ENCODE peak calls at places on chromosomes 3 and 15, in nine cellular contexts. S is kidney epithelial cell, G is transverse colon, C is upper lobe of left lung, W is brain microvascular endothelial cell, J is body of pancreas, I is astrocyte, E is neural progenitor cell, U is mammary epithelial cell. F is an unnamed sample.

GRCh38 chr3:113552851-113553250 is 20.5 kb downstream of the SIDT1 start:
- DNase-seq in S (no peak), I (no peak), J (no peak), E (no peak), C (no peak), W (no peak), U (no peak), G (no peak), F (no peak)

GRCh38 chr3:72129384-72130094 is 344.6 kb upstream of the PROK2 start:
- DNase-seq in E (no peak), S (no peak), I (peak; percentile 6), W (no peak), U (no peak), C (no peak), G (no peak), J (no peak), F (no peak)

GRCh38 chr3:30282052-30282708 is 324.2 kb upstream of the TGFBR2 start:
- DNase-seq in W (peak; percentile 93), G (no peak), U (peak; percentile 85), E (peak; percentile 70), S (peak; percentile 85), C (no peak), J (no peak), I (peak; percentile 99), F (peak; percentile 26)

GRCh38 chr3:138389144-138389601 is 40.8 kb downstream of the MRAS start:
- DNase-seq in U (no peak), W (no peak), I (peak; percentile 35), G (no peak), S (no peak), J (no peak), E (no peak), C (no peak), F (no peak)

GRCh38 chr3:192570757-192571156 is 156.6 kb downstream of the FGF12 start:
- DNase-seq in U (peak; percentile 5), E (no peak), I (peak; percentile 2), G (no peak), C (no peak), J (peak; percentile 8), W (no peak), S (no peak), F (no peak)

GRCh38 chr3:11535207-11535960 is 108.3 kb downstream of the VGLL4 start:
- DNase-seq in C (no peak), I (no peak), E (no peak), W (no peak), G (no peak), U (no peak), S (no peak), J (no peak), F (no peak)

GRCh38 chr15:39869251-39869650 is 50.8 kb downstream of the GPR176 start:
- DNase-seq in W (no peak), I (no peak), E (no peak), C (no peak), G (no peak), S (no peak), J (no peak), U (no peak), F (no peak)

GRCh38 chr3:47583320-47584075 is 4.8 kb upstream of the CSPG5 start:
- DNase-seq in E (no peak), U (peak; percentile 24), I (no peak), S (no peak), C (no peak), G (no peak), W (no peak), J (no peak), F (peak; percentile 56)

GRCh38 chr3:73614385-73614784 is 10.4 kb downstream of the PDZRN3 start:
- DNase-seq in I (peak; percentile 92), W (peak; percentile 69), S (no peak), J (peak; percentile 52), E (no peak), G (peak; percentile 20), C (no peak), U (peak; percentile 68), F (no peak)

GRCh38 chr3:132964267-132964666 is 73.9 kb upstream of the TMEM108 start:
- DNase-seq in E (no peak), W (no peak), J (no peak), I (no peak), G (no peak), C (no peak), U (no peak), S (no peak), F (no peak)

GRCh38 chr3:193842029-193842782 is 249.2 kb downstream of the OPA1 start:
- DNase-seq in I (no peak), U (no peak), W (no peak), E (no peak), G (peak; percentile 23), J (peak; percentile 59), C (no peak), S (no peak), F (no peak)
- H3K4me3 ChIP-seq in I (no peak overlapping the region), U (no peak overlapping the region), W (no peak overlapping the region), E (no peak overlapping the region), G (no peak overlapping the region), J (no peak overlapping the region), C (peak overlapping the region; percentile 28), S (no peak overlapping the region), F (no peak overlapping the region)

GRCh38 chr15:69435980-69436379 is 16.6 kb upstream of the RPLP1 start:
- DNase-seq in W (no peak), S (no peak), G (no peak), E (no peak), I (no peak), U (no peak), J (no peak), C (no peak), F (no peak)
- H3K36me3 ChIP-seq in W (no peaks in the 10 kb centered on the region), S (no peaks in the 10 kb centered on the region), G (no peaks in the 10 kb centered on the region), E (peaks cover 49% of the 10 kb centered on the region), I (peaks cover 45% of the 10 kb centered on the region), U (peaks cover 41% of the 10 kb centered on the region), J (no peaks in the 10 kb centered on the region), C (no peaks in the 10 kb centered on the region), F (peaks cover 37% of the 10 kb centered on the region)

GRCh38 chr15:95903352-95903751 is 427.1 kb upstream of the NR2F2 start:
- DNase-seq in S (no peak), E (no peak), G (no peak), U (no peak), W (no peak), C (no peak), I (no peak), J (no peak), F (no peak)
- H3K4me3 ChIP-seq in S (no peak overlapping the region), E (no peak overlapping the region), G (no peak overlapping the region), U (no peak overlapping the region), W (no peak overlapping the region), C (no peak overlapping the region), I (no peak overlapping the region), J (no peak overlapping the region), F (no peak overlapping the region)

GRCh38 chr15:42218953-42219596 is 11.0 kb upstream of the VPS39 start:
- DNase-seq in I (no peak), U (no peak), C (no peak), S (no peak), E (no peak), G (no peak), W (no peak), J (no peak), F (no peak)
- H3K36me3 ChIP-seq in I (peaks cover 46% of the 10 kb centered on the region), U (peaks cover 15% of the 10 kb centered on the region), C (peaks cover 83% of the 10 kb centered on the region), S (no peaks in the 10 kb centered on the region), E (peaks cover 6% of the 10 kb centered on the region), G (no peaks in the 10 kb centered on the region), W (peaks cover 21% of the 10 kb centered on the region), J (peaks cover 23% of the 10 kb centered on the region), F (peaks cover 8% of the 10 kb centered on the region)

DNA sequence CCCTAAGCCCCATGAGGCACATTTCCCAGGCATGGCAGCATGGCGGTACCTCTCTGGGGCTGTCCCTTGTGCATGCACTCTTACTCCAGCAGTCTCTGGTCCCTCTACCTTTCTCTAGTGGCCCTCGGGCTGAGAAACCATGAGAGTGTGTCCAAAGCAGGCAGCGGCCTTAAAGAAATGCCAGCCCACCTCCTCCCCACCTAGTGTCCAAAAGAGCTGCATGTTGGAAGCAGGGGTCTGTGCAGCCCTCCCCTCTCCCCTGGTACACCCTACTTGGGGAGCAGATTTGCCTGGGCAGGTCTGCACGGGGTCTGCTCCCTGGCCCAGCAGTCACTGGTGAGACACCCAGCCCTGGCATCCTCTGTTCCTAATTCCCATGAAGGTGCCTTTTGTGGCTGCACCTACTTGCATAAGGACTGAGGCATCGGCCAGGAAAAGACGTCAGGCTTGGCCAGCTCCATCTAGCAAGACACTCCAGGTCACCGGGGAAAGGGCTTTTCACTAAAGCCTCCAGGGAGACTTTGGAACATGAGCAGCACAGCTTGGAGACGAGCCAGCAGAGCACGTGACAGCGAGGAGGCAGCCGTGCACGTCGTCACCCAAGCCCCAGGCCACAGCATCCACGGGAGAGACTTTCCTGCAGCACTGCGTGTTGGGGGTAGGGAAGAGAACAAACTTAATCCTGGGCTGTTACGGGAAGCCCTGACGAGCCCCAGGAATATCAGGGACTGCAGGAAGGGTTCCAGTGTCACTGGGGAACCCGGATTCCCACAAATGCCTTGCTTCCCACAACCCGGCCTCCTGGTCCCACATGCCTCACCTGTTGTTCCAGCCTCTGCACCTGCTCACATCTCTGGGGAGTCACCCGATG is 38.8 kb downstream of the TM2D3 start:
- DNase-seq in W (peak; percentile 22), I (no peak), C (peak; percentile 47), G (peak; percentile 80), S (no peak), J (peak; percentile 72), U (peak; percentile 12), E (no peak), F (no peak)
- H3K4me3 ChIP-seq in W (no peak overlapping the region), I (no peak overlapping the region), C (no peak overlapping the region), G (no peak overlapping the region), S (no peak overlapping the region), J (no peak overlapping the region), U (no peak overlapping the region), E (no peak overlapping the region), F (no peak overlapping the region)

GRCh38 chr3:136293279-136293678 is 43.1 kb downstream of the PCCB start:
- DNase-seq in C (no peak), I (no peak), W (no peak), U (no peak), S (no peak), J (no peak), E (no peak), G (no peak), F (no peak)

GRCh38 chr3:136296960-136297359 is 46.8 kb downstream of the PCCB start:
- DNase-seq in J (no peak), E (no peak), I (no peak), U (no peak), W (no peak), C (no peak), S (no peak), G (no peak), F (peak; percentile 43)

GRCh38 chr3:136292500-136292899 is 42.4 kb downstream of the PCCB start:
- DNase-seq in E (no peak), J (no peak), G (no peak), C (no peak), U (no peak), S (no peak), I (no peak), W (no peak), F (no peak)

DNA sequence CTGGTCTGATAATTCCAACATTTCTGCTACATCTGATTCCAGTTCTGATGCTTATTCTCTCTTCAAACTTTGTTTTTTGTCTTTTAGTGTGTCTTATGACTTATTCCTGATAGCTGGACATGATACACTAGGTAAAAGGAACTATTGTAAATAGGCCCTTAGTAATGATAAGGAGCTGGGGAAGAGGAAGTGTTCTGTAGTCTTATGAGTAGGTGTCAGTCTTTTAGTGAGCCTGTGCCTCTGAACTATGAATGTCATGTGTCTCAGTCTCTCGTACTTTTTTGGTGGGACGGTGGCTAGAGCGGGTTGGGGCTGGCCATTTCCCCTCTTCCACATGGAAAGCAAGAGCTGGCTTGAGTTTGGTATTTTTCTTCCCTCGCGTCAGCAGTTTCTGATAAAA is 41.2 kb downstream of the PCCB start:
- DNase-seq in C (no peak), S (no peak), I (no peak), U (no peak), E (no peak), G (no peak), J (no peak), W (no peak), F (no peak)
- H3K36me3 ChIP-seq in C (peaks cover 18% of the 10 kb centered on the region), S (no peaks in the 10 kb centered on the region), I (peaks cover 5% of the 10 kb centered on the region), U (peaks cover 2% of the 10 kb centered on the region), E (peaks cover 12% of the 10 kb centered on the region), G (no peaks in the 10 kb centered on the region), J (no peaks in the 10 kb centered on the region), W (no peaks in the 10 kb centered on the region), F (no peaks in the 10 kb centered on the region)